ENCODE peak calls at places on chromosomes 5 and 9, in nine cellular contexts. T, H, N, E, I, A, K, C and L are unnamed samples.

GRCh38 chr9:137804908-137805356 is 72.7 kb upstream of the CACNA1B start:
- DNase-seq in T (no peak), H (no peak), N (peak; percentile 11), E (no peak), I (peak; percentile 47), A (no peak), K (no peak), C (no peak), L (no peak)

GRCh38 chr9:127991017-127991756 is 10.4 kb upstream of the EEIG1 start:
- DNase-seq in T (no peak), H (no peak), N (no peak), E (no peak), I (no peak), A (no peak), K (no peak), C (no peak), L (peak; percentile 90)

GRCh38 chr5:175539936-175540335 is 61.6 kb downstream of the SFXN1 start:
- DNase-seq in T (no peak), H (no peak), N (no peak), E (no peak), I (no peak), A (no peak), K (no peak), C (no peak), L (no peak)

GRCh38 chr9:109342878-109343277 is 22.0 kb upstream of the EPB41L4B start:
- DNase-seq in T (no peak), H (no peak), N (no peak), E (no peak), I (no peak), A (no peak), K (no peak), C (no peak), L (peak; percentile 52)

GRCh38 chr5:16431482-16431881 is 34.1 kb downstream of the ZNF622 start:
- DNase-seq in T (no peak), H (no peak), N (no peak), E (no peak), I (no peak), A (no peak), K (no peak), C (no peak), L (peak; percentile 62)

GRCh38 chr5:41935544-41935943 is 10.5 kb downstream of the FBXO4 start:
- DNase-seq in T (no peak), H (no peak), N (no peak), E (no peak), I (no peak), A (no peak), K (no peak), C (no peak), L (no peak)

GRCh38 chr5:141605523-141606277 is 13.1 kb downstream of the DIAPH1 start:
- DNase-seq in T (peak; percentile 50), H (no peak), N (no peak), E (peak; percentile 70), I (no peak), A (no peak), K (no peak), C (peak; percentile 26), L (no peak)

GRCh38 chr9:130117376-130117775 is 54.8 kb upstream of the NCS1 start:
- DNase-seq in T (no peak), H (no peak), N (no peak), E (no peak), I (no peak), A (no peak), K (no peak), C (no peak), L (no peak)

GRCh38 chr5:148998174-148998797 is 64.6 kb downstream of the SH3TC2 start:
- DNase-seq in T (no peak), H (peak; percentile 47), N (no peak), E (peak; percentile 69), I (peak; percentile 75), A (peak; percentile 51), K (peak; percentile 13), C (no peak), L (no peak)

GRCh38 chr9:126722252-126722921 is 82.5 kb upstream of the ZBTB43 start:
- DNase-seq in T (peak; percentile 83), H (peak; percentile 82), N (peak; percentile 98), E (peak; percentile 47), I (no peak), A (peak; percentile 75), K (peak; percentile 56), C (peak; percentile 79), L (no peak)

GRCh38 chr5:132265336-132266030 is 8.0 kb downstream of the PDLIM4 start:
- DNase-seq in T (no peak), H (no peak), N (peak; percentile 89), E (no peak), I (peak; percentile 96), A (peak; percentile 86), K (no peak), C (no peak), L (no peak)

GRCh38 chr5:65570598-65571226 is 7.6 kb downstream of the PPWD1 start:
- DNase-seq in T (no peak), H (no peak), N (no peak), E (no peak), I (no peak), A (no peak), K (no peak), C (no peak), L (no peak)

GRCh38 chr5:68285857-68286611 is 70.5 kb downstream of the PIK3R1 start:
- DNase-seq in T (no peak), H (peak; percentile 26), N (no peak), E (peak; percentile 70), I (peak; percentile 65), A (peak; percentile 42), K (no peak), C (no peak), L (no peak)

GRCh38 chr9:706606-707451 is 134.7 kb upstream of the DMRT1 start:
- DNase-seq in T (no peak), H (peak; percentile 8), N (peak; percentile 91), E (peak; percentile 73), I (peak; percentile 75), A (peak; percentile 33), K (peak; percentile 34), C (no peak), L (no peak)

GRCh38 chr5:135488727-135489465 is 36.7 kb upstream of the TIFAB start:
- DNase-seq in T (no peak), H (peak; percentile 77), N (no peak), E (peak; percentile 65), I (peak; percentile 73), A (peak; percentile 82), K (peak; percentile 77), C (no peak), L (peak; percentile 44)

GRCh38 chr9:84953797-84954695 is 284.5 kb downstream of the NTRK2 start:
- DNase-seq in T (peak; percentile 3), H (peak; percentile 67), N (peak; percentile 91), E (peak; percentile 94), I (peak; percentile 1), A (peak; percentile 69), K (peak; percentile 87), C (peak; percentile 10), L (peak; percentile 40)

GRCh38 chr5:76617675-76618074 is 5.5 kb downstream of the F2RL2 start:
- DNase-seq in T (no peak), H (no peak), N (no peak), E (no peak), I (peak; percentile 96), A (no peak), K (no peak), C (no peak), L (no peak)

GRCh38 chr5:94375801-94376200 is 242.6 kb downstream of the KIAA0825 start:
- DNase-seq in T (no peak), H (peak; percentile 30), N (no peak), E (no peak), I (no peak), A (no peak), K (no peak), C (no peak), L (peak; percentile 14)

GRCh38 chr9:99824378-99825157 is 2.9 kb downstream of the NR4A3 start:
- DNase-seq in T (no peak), H (peak; percentile 64), N (peak; percentile 77), E (no peak), I (no peak), A (no peak), K (peak; percentile 59), C (peak; percentile 65), L (peak; percentile 9)

GRCh38 chr5:157665467-157666085 is 5.8 kb upstream of the C5orf52 start:
- DNase-seq in T (no peak), H (no peak), N (no peak), E (no peak), I (peak; percentile 89), A (peak; percentile 57), K (no peak), C (no peak), L (no peak)

GRCh38 chr5:109479260-109479860 is 69.6 kb upstream of the PJA2 start:
- DNase-seq in T (no peak), H (no peak), N (no peak), E (no peak), I (peak; percentile 34), A (peak; percentile 33), K (no peak), C (no peak), L (peak; percentile 0)

GRCh38 chr9:137189297-137190295 is 1.1 kb downstream of the SSNA1 start:
- DNase-seq in T (no peak), H (no peak), N (no peak), E (no peak), I (no peak), A (no peak), K (no peak), C (no peak), L (no peak)

GRCh38 chr5:157109744-157110143 is 900 bp upstream of the HAVCR2 start:
- DNase-seq in T (no peak), H (no peak), N (no peak), E (no peak), I (no peak), A (no peak), K (no peak), C (no peak), L (no peak)

GRCh38 chr5:1792842-1793266 is 6.8 kb downstream of the MRPL36 start:
- DNase-seq in T (peak; percentile 32), H (no peak), N (no peak), E (no peak), I (peak; percentile 92), A (peak; percentile 91), K (no peak), C (peak; percentile 49), L (no peak)

GRCh38 chr9:16075695-16076094 is 522.9 kb downstream of the CCDC171 start:
- DNase-seq in T (no peak), H (no peak), N (no peak), E (no peak), I (peak; percentile 60), A (no peak), K (no peak), C (no peak), L (no peak)

GRCh38 chr9:27125936-27126335 is 16.9 kb downstream of the TEK start:
- DNase-seq in T (no peak), H (no peak), N (no peak), E (no peak), I (peak; percentile 85), A (peak; percentile 58), K (no peak), C (no peak), L (no peak)

GRCh38 chr5:10607666-10608442 is 44.0 kb downstream of the ANKRD33B start:
- DNase-seq in T (no peak), H (no peak), N (no peak), E (no peak), I (peak; percentile 72), A (peak; percentile 62), K (no peak), C (no peak), L (no peak)

GRCh38 chr5:28234356-28234968 is 1196.1 kb upstream of the CDH9 start:
- DNase-seq in T (no peak), H (no peak), N (no peak), E (no peak), I (no peak), A (no peak), K (no peak), C (no peak), L (no peak)

GRCh38 chr5:170642776-170643436 is 139.1 kb downstream of the KCNIP1 start:
- DNase-seq in T (no peak), H (no peak), N (no peak), E (no peak), I (no peak), A (no peak), K (no peak), C (no peak), L (no peak)

GRCh38 chr9:96762562-96762961 is 15.3 kb downstream of the ZNF510 start:
- DNase-seq in T (no peak), H (no peak), N (no peak), E (no peak), I (no peak), A (no peak), K (no peak), C (no peak), L (no peak)

GRCh38 chr5:149217802-149218153 is 53.9 kb upstream of the AFAP1L1 start:
- DNase-seq in T (no peak), H (no peak), N (no peak), E (no peak), I (no peak), A (no peak), K (no peak), C (no peak), L (no peak)